ENCODE peak calls at places on chromosomes 4 and X, in four cellular contexts. One of them, this sample, is unnamed.

GRCh38 chr4:128229458-128229805 is 58.2 kb downstream of the PGRMC2 start:
- DNase-seq in hepatocyte: no peak
- DNase-seq in kidney: no peak
- DNase-seq in PC-9: no peak
- DNase-seq in this sample: no peak

GRCh38 chr4:136863756-136864155 is 668.5 kb downstream of the PCDH18 start:
- DNase-seq in kidney: no peak
- DNase-seq in hepatocyte: no peak
- DNase-seq in PC-9: no peak
- DNase-seq in this sample: no peak

GRCh38 chr4:32219306-32220075 is 1499.3 kb downstream of the PCDH7 start:
- DNase-seq in PC-9: no peak
- DNase-seq in kidney: no peak
- DNase-seq in hepatocyte: no peak
- DNase-seq in this sample: no peak

GRCh38 chr4:180808862-180809261 is 1434.3 kb upstream of the TENM3 start:
- DNase-seq in kidney: no peak
- DNase-seq in PC-9: no peak
- DNase-seq in hepatocyte: no peak
- DNase-seq in this sample: no peak

GRCh38 chr4:7876096-7876993 is 63.3 kb downstream of the AFAP1 start:
- DNase-seq in hepatocyte: no peak
- DNase-seq in kidney: no peak
- DNase-seq in PC-9: no peak
- DNase-seq in this sample: peak

GRCh38 chr4:103201254-103201653 is 3.1 kb upstream of the CENPE start:
- DNase-seq in PC-9: no peak
- DNase-seq in kidney: no peak
- DNase-seq in hepatocyte: no peak
- DNase-seq in this sample: no peak

GRCh38 chr4:185384877-185385465 is 10.8 kb downstream of the LRP2BP start:
- DNase-seq in PC-9: no peak
- DNase-seq in kidney: no peak
- DNase-seq in hepatocyte: no peak
- DNase-seq in this sample: no peak

GRCh38 chr4:153728660-153729059 is 31.2 kb downstream of the RNF175 start:
- DNase-seq in kidney: no peak
- DNase-seq in PC-9: no peak
- DNase-seq in hepatocyte: no peak
- DNase-seq in this sample: no peak

GRCh38 chr4:63123441-63123840 is 1285.8 kb downstream of the TECRL start:
- DNase-seq in kidney: no peak
- DNase-seq in hepatocyte: no peak
- DNase-seq in PC-9: no peak
- DNase-seq in this sample: peak

GRCh38 chr4:108693211-108693610 is 42.8 kb downstream of the OSTC start:
- DNase-seq in PC-9: no peak
- DNase-seq in hepatocyte: no peak
- DNase-seq in kidney: no peak
- DNase-seq in this sample: no peak

GRCh38 chr4:138494931-138495330 is 252.8 kb upstream of the SLC7A11 start:
- DNase-seq in kidney: no peak
- DNase-seq in PC-9: peak
- DNase-seq in hepatocyte: no peak
- DNase-seq in this sample: peak
- H3K4me3 ChIP-seq in kidney: no peak
- H3K4me3 ChIP-seq in PC-9: no peak
- H3K4me3 ChIP-seq in hepatocyte: no peak
- H3K4me3 ChIP-seq in this sample: no peak

GRCh38 chrX:39162322-39162721 is 361.1 kb downstream of the MID1IP1 start:
- DNase-seq in PC-9: no peak
- DNase-seq in kidney: peak
- DNase-seq in hepatocyte: peak
- DNase-seq in this sample: no peak
- TF ChIP-seq CTCF in PC-9: no peak
- TF ChIP-seq CTCF in kidney: peak
- TF ChIP-seq CTCF in hepatocyte: peak
- TF ChIP-seq CTCF in this sample: no peak

GRCh38 chr4:2412885-2413716 is 5.3 kb downstream of the ZFYVE28 start:
- DNase-seq in kidney: peak
- DNase-seq in hepatocyte: peak
- DNase-seq in PC-9: peak
- DNase-seq in this sample: peak
- H3K4me3 ChIP-seq in kidney: peak
- H3K4me3 ChIP-seq in hepatocyte: no peak
- H3K4me3 ChIP-seq in PC-9: peak
- H3K4me3 ChIP-seq in this sample: peak

GRCh38 chrX:145549476-145549875 is 268.2 kb upstream of the SLITRK2 start:
- DNase-seq in PC-9: no peak
- DNase-seq in kidney: no peak
- DNase-seq in hepatocyte: no peak
- DNase-seq in this sample: no peak

GRCh38 chrX:145552643-145553042 is 265.0 kb upstream of the SLITRK2 start:
- DNase-seq in PC-9: no peak
- DNase-seq in hepatocyte: no peak
- DNase-seq in kidney: no peak
- DNase-seq in this sample: no peak
- TF ChIP-seq CTCF in PC-9: peak
- TF ChIP-seq CTCF in hepatocyte: no peak
- TF ChIP-seq CTCF in kidney: no peak
- TF ChIP-seq CTCF in this sample: no peak

GRCh38 chr4:110635155-110635479 is 12.2 kb upstream of the PITX2 start:
- DNase-seq in hepatocyte: no peak
- DNase-seq in kidney: no peak
- DNase-seq in PC-9: no peak
- DNase-seq in this sample: no peak

GRCh38 chr4:110637408-110638131 is 14.7 kb upstream of the PITX2 start:
- DNase-seq in kidney: no peak
- DNase-seq in hepatocyte: peak
- DNase-seq in PC-9: no peak
- DNase-seq in this sample: peak

GRCh38 chr4:110636677-110637407 is 14.0 kb upstream of the PITX2 start:
- DNase-seq in hepatocyte: peak
- DNase-seq in kidney: peak
- DNase-seq in PC-9: no peak
- DNase-seq in this sample: peak

GRCh38 chr4:110634320-110635154 is 11.7 kb upstream of the PITX2 start:
- DNase-seq in kidney: no peak
- DNase-seq in hepatocyte: no peak
- DNase-seq in PC-9: no peak
- DNase-seq in this sample: no peak

DNA sequence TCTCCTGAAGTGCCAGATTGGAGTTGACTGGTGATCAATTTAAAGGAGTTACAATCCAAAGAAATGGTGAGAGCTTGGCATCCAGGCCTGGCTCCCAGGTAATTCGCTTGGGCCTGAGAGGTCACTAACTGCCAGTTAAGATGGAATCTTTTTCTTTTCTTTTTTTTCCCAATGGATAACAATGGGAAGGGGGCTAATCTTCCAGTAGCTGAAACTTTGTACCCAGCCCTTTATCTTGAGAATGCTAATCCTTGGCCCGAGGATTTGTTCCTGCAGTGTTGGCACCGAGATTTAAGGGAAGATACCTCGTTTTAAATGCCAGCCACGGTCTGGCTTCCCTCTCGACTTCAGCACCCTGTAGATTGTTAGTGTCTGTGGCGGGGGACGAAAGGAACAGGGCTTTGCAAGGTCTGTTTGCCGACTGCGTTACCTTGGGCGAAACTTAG is 13.4 kb upstream of the PITX2 start:
- DNase-seq in kidney: no peak
- DNase-seq in hepatocyte: no peak
- DNase-seq in PC-9: no peak
- DNase-seq in this sample: no peak
- H3K4me3 ChIP-seq in kidney: no peak
- H3K4me3 ChIP-seq in hepatocyte: peak
- H3K4me3 ChIP-seq in PC-9: no peak
- H3K4me3 ChIP-seq in this sample: peak

GRCh38 chr4:183154701-183155391 is 55.8 kb downstream of the WWC2 start:
- DNase-seq in kidney: no peak
- DNase-seq in hepatocyte: peak
- DNase-seq in PC-9: no peak
- DNase-seq in this sample: peak

GRCh38 chr4:183153190-183153916 is 54.3 kb downstream of the WWC2 start:
- DNase-seq in PC-9: no peak
- DNase-seq in kidney: no peak
- DNase-seq in hepatocyte: no peak
- DNase-seq in this sample: peak

GRCh38 chr4:183155450-183156184 is 56.6 kb downstream of the WWC2 start:
- DNase-seq in hepatocyte: no peak
- DNase-seq in PC-9: no peak
- DNase-seq in kidney: no peak
- DNase-seq in this sample: no peak

GRCh38 chr4:183158062-183158461 is 59.0 kb downstream of the WWC2 start:
- DNase-seq in PC-9: no peak
- DNase-seq in kidney: no peak
- DNase-seq in hepatocyte: no peak
- DNase-seq in this sample: no peak

DNA sequence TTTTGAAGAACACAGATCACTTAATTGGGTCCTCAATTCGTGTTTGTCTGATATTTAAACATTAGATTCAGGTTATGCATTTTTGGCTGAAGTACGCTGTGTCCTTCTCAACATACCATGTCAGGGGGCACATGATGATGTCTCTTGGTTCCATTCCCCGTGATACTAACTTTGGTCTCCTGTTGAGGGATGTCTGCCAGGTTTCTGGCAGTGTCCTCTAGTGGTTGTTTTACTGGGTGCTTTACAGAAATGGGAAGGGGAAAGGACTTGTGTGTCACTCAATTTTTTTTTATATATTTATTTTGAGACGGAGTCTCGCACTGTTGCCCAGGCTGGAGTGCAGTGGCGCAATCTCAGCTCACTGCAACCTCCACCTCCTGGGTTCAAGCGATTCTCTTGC is 58.2 kb downstream of the WWC2 start:
- DNase-seq in hepatocyte: no peak
- DNase-seq in PC-9: no peak
- DNase-seq in kidney: no peak
- DNase-seq in this sample: no peak
- TF ChIP-seq CTCF in hepatocyte: no peak
- TF ChIP-seq CTCF in PC-9: no peak
- TF ChIP-seq CTCF in kidney: no peak
- TF ChIP-seq CTCF in this sample: no peak

GRCh38 chr4:100022792-100023222 is 72.7 kb upstream of the H2AZ1 start:
- DNase-seq in hepatocyte: no peak
- DNase-seq in PC-9: no peak
- DNase-seq in kidney: no peak
- DNase-seq in this sample: no peak
- H3K4me3 ChIP-seq in hepatocyte: no peak
- H3K4me3 ChIP-seq in PC-9: no peak
- H3K4me3 ChIP-seq in kidney: no peak
- H3K4me3 ChIP-seq in this sample: no peak

DNA sequence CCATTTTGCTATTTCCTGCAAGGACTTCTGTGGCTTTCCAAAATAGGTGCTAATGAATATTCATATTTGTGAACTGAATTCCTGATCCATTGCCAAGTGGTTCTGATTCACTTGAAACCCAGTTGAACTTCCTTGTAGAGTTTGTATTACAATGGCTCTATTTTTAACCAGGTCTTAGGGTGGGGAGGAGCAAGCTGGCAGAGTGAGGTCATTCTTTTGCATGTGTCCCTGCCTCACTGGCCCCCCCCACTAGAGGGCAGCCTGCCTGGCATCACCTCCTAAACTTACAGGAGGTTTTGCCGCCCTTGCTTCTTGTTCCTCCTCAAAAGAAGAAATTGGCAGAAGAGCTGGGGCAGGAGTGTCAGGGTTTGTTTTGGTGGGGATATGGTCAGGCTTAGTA is 10.5 kb downstream of the PTTG2 start:
- DNase-seq in kidney: peak
- DNase-seq in hepatocyte: no peak
- DNase-seq in PC-9: peak
- DNase-seq in this sample: peak
- TF ChIP-seq CTCF in kidney: peak
- TF ChIP-seq CTCF in hepatocyte: peak
- TF ChIP-seq CTCF in PC-9: peak
- TF ChIP-seq CTCF in this sample: peak

DNA sequence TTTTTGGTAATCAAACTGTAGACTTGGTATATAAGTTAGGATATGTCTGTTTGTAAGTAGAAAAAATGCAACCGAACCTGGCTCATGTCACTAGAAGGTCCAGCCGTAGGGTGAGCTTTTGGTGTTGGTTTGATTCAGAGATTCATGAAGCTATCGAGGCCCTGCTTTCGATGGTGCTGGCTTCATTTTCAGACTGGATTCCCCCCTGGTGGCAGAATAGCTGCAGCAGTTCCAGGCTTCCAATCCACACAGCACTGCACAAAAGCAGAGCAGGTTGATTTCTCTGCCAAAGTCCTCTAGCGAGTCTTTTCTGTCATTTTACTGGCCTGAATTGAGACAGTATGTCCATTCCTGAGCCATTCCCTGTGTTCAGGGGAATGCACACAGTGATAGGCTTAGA is 33.1 kb downstream of the PDK3 start:
- DNase-seq in hepatocyte: peak
- DNase-seq in PC-9: no peak
- DNase-seq in kidney: no peak
- DNase-seq in this sample: no peak
- H3K4me3 ChIP-seq in hepatocyte: no peak
- H3K4me3 ChIP-seq in PC-9: no peak
- H3K4me3 ChIP-seq in kidney: no peak
- H3K4me3 ChIP-seq in this sample: no peak

This sample was measured in Caco-2.